ENCODE peak calls at places on chromosomes 11 and 22, in nine cellular contexts. One of them, this sample, is unnamed.
A peak's percentile ranks its signal among the peaks of the same experiment; 100 is the strongest.

GRCh38 chr22:23385301-23386244 is 194.5 kb downstream of the IGLL1 start:
- DNase-seq in HCT116: peak; percentile 61
- DNase-seq in colonic mucosa: peak; percentile 85
- DNase-seq in MM.1S: peak; percentile 78
- DNase-seq in AG09309: peak; percentile 23
- DNase-seq in coronary artery: peak; percentile 85
- DNase-seq in DND-41: peak; percentile 86
- DNase-seq in fibroblast of villous mesenchyme: peak; percentile 75
- DNase-seq in fibroblast of lung: peak; percentile 75
- DNase-seq in this sample: peak; percentile 61

GRCh38 chr11:78860720-78861422 is 286.2 kb upstream of the NARS2 start:
- DNase-seq in HCT116: no peak
- DNase-seq in colonic mucosa: no peak
- DNase-seq in MM.1S: peak; percentile 21
- DNase-seq in AG09309: no peak
- DNase-seq in coronary artery: no peak
- DNase-seq in DND-41: peak; percentile 27
- DNase-seq in fibroblast of villous mesenchyme: peak; percentile 28
- DNase-seq in fibroblast of lung: peak; percentile 44
- DNase-seq in this sample: peak; percentile 55

GRCh38 chr22:23969071-23969470 is 2.4 kb downstream of the DDTL start:
- DNase-seq in HCT116: no peak
- DNase-seq in colonic mucosa: no peak
- DNase-seq in MM.1S: no peak
- DNase-seq in AG09309: no peak
- DNase-seq in coronary artery: no peak
- DNase-seq in DND-41: no peak
- DNase-seq in fibroblast of villous mesenchyme: no peak
- DNase-seq in fibroblast of lung: no peak
- DNase-seq in this sample: no peak

GRCh38 chr11:107203656-107204055 is 185.4 kb upstream of the GUCY1A2 start:
- DNase-seq in HCT116: no peak
- DNase-seq in colonic mucosa: no peak
- DNase-seq in MM.1S: no peak
- DNase-seq in AG09309: no peak
- DNase-seq in coronary artery: no peak
- DNase-seq in DND-41: no peak
- DNase-seq in fibroblast of villous mesenchyme: no peak
- DNase-seq in fibroblast of lung: no peak
- DNase-seq in this sample: no peak

GRCh38 chr22:27116295-27116694 is 458.9 kb downstream of the MIAT start:
- DNase-seq in HCT116: no peak
- DNase-seq in colonic mucosa: no peak
- DNase-seq in MM.1S: no peak
- DNase-seq in AG09309: no peak
- DNase-seq in coronary artery: peak; percentile 54
- DNase-seq in DND-41: no peak
- DNase-seq in fibroblast of villous mesenchyme: no peak
- DNase-seq in fibroblast of lung: no peak
- DNase-seq in this sample: no peak

GRCh38 chr22:36480941-36481392 is 473 bp downstream of the TXN2 start:
- DNase-seq in HCT116: no peak
- DNase-seq in colonic mucosa: no peak
- DNase-seq in MM.1S: no peak
- DNase-seq in AG09309: no peak
- DNase-seq in coronary artery: no peak
- DNase-seq in DND-41: no peak
- DNase-seq in fibroblast of villous mesenchyme: no peak
- DNase-seq in fibroblast of lung: no peak
- DNase-seq in this sample: no peak

GRCh38 chr11:121595717-121596156 is 143.0 kb upstream of the SORL1-AS1 start:
- DNase-seq in HCT116: peak; percentile 27
- DNase-seq in colonic mucosa: no peak
- DNase-seq in MM.1S: no peak
- DNase-seq in AG09309: peak; percentile 100
- DNase-seq in coronary artery: no peak
- DNase-seq in DND-41: no peak
- DNase-seq in fibroblast of villous mesenchyme: peak; percentile 99
- DNase-seq in fibroblast of lung: peak; percentile 100
- DNase-seq in this sample: peak; percentile 98

GRCh38 chr11:95092549-95093324 is 3.1 kb downstream of the ENDOD1 start:
- DNase-seq in HCT116: no peak
- DNase-seq in colonic mucosa: peak; percentile 83
- DNase-seq in MM.1S: peak; percentile 35
- DNase-seq in AG09309: no peak
- DNase-seq in coronary artery: no peak
- DNase-seq in DND-41: no peak
- DNase-seq in fibroblast of villous mesenchyme: peak; percentile 80
- DNase-seq in fibroblast of lung: peak; percentile 69
- DNase-seq in this sample: peak; percentile 66

GRCh38 chr11:38315151-38315550 is 1717.1 kb upstream of the RAG2 start:
- DNase-seq in HCT116: no peak
- DNase-seq in colonic mucosa: no peak
- DNase-seq in MM.1S: no peak
- DNase-seq in AG09309: no peak
- DNase-seq in coronary artery: no peak
- DNase-seq in DND-41: no peak
- DNase-seq in fibroblast of villous mesenchyme: peak; percentile 17
- DNase-seq in fibroblast of lung: no peak
- DNase-seq in this sample: no peak

GRCh38 chr22:44890416-44891292 is 119.2 kb downstream of the PHF21B start:
- DNase-seq in HCT116: no peak
- DNase-seq in colonic mucosa: no peak
- DNase-seq in MM.1S: no peak
- DNase-seq in AG09309: no peak
- DNase-seq in coronary artery: peak; percentile 57
- DNase-seq in DND-41: no peak
- DNase-seq in fibroblast of villous mesenchyme: no peak
- DNase-seq in fibroblast of lung: no peak
- DNase-seq in this sample: no peak

GRCh38 chr11:130085671-130086070 is 16.0 kb downstream of the APLP2 start:
- DNase-seq in HCT116: no peak
- DNase-seq in colonic mucosa: no peak
- DNase-seq in MM.1S: no peak
- DNase-seq in AG09309: no peak
- DNase-seq in coronary artery: no peak
- DNase-seq in DND-41: no peak
- DNase-seq in fibroblast of villous mesenchyme: no peak
- DNase-seq in fibroblast of lung: no peak
- DNase-seq in this sample: no peak

GRCh38 chr11:81444306-81444705 is 1289.4 kb downstream of the FAM181B start:
- DNase-seq in HCT116: no peak
- DNase-seq in colonic mucosa: no peak
- DNase-seq in MM.1S: peak; percentile 53
- DNase-seq in AG09309: no peak
- DNase-seq in coronary artery: no peak
- DNase-seq in DND-41: no peak
- DNase-seq in fibroblast of villous mesenchyme: no peak
- DNase-seq in fibroblast of lung: no peak
- DNase-seq in this sample: no peak

GRCh38 chr11:122681731-122682130 is 26.2 kb downstream of the UBASH3B start:
- DNase-seq in HCT116: no peak
- DNase-seq in colonic mucosa: no peak
- DNase-seq in MM.1S: no peak
- DNase-seq in AG09309: no peak
- DNase-seq in coronary artery: no peak
- DNase-seq in DND-41: no peak
- DNase-seq in fibroblast of villous mesenchyme: no peak
- DNase-seq in fibroblast of lung: no peak
- DNase-seq in this sample: no peak

GRCh38 chr22:40898850-40899357 is 37.0 kb upstream of the DNAJB7 start:
- DNase-seq in HCT116: peak; percentile 23
- DNase-seq in colonic mucosa: no peak
- DNase-seq in MM.1S: peak; percentile 75
- DNase-seq in AG09309: peak; percentile 33
- DNase-seq in coronary artery: no peak
- DNase-seq in DND-41: no peak
- DNase-seq in fibroblast of villous mesenchyme: peak; percentile 76
- DNase-seq in fibroblast of lung: peak; percentile 78
- DNase-seq in this sample: peak; percentile 42

GRCh38 chr11:92045325-92045724 is 179.3 kb upstream of the FAT3 start:
- DNase-seq in HCT116: no peak
- DNase-seq in colonic mucosa: no peak
- DNase-seq in MM.1S: no peak
- DNase-seq in AG09309: no peak
- DNase-seq in coronary artery: no peak
- DNase-seq in DND-41: no peak
- DNase-seq in fibroblast of villous mesenchyme: no peak
- DNase-seq in fibroblast of lung: no peak
- DNase-seq in this sample: no peak

GRCh38 chr11:134340354-134340964 is 8.7 kb downstream of the GLB1L2 start:
- DNase-seq in HCT116: no peak
- DNase-seq in colonic mucosa: peak; percentile 65
- DNase-seq in MM.1S: no peak
- DNase-seq in AG09309: no peak
- DNase-seq in coronary artery: no peak
- DNase-seq in DND-41: no peak
- DNase-seq in fibroblast of villous mesenchyme: no peak
- DNase-seq in fibroblast of lung: no peak
- DNase-seq in this sample: no peak

GRCh38 chr11:134374891-134375550 is 37.0 kb downstream of the B3GAT1 start:
- DNase-seq in HCT116: no peak
- DNase-seq in colonic mucosa: no peak
- DNase-seq in MM.1S: no peak
- DNase-seq in AG09309: no peak
- DNase-seq in coronary artery: no peak
- DNase-seq in DND-41: no peak
- DNase-seq in fibroblast of villous mesenchyme: no peak
- DNase-seq in fibroblast of lung: no peak
- DNase-seq in this sample: no peak

GRCh38 chr11:21229224-21229623 is 559.8 kb downstream of the NELL1 start:
- DNase-seq in HCT116: no peak
- DNase-seq in colonic mucosa: no peak
- DNase-seq in MM.1S: no peak
- DNase-seq in AG09309: no peak
- DNase-seq in coronary artery: no peak
- DNase-seq in DND-41: no peak
- DNase-seq in fibroblast of villous mesenchyme: no peak
- DNase-seq in fibroblast of lung: no peak
- DNase-seq in this sample: no peak

GRCh38 chr22:18024276-18024939 is at the start of gene MICAL3:
- DNase-seq in HCT116: peak; percentile 34
- DNase-seq in colonic mucosa: peak; percentile 68
- DNase-seq in MM.1S: peak; percentile 80
- DNase-seq in AG09309: no peak
- DNase-seq in coronary artery: no peak
- DNase-seq in DND-41: peak; percentile 64
- DNase-seq in fibroblast of villous mesenchyme: peak; percentile 67
- DNase-seq in fibroblast of lung: peak; percentile 65
- DNase-seq in this sample: peak; percentile 68

GRCh38 chr22:29719894-29720645 is at the start of gene CABP7:
- DNase-seq in HCT116: no peak
- DNase-seq in colonic mucosa: no peak
- DNase-seq in MM.1S: no peak
- DNase-seq in AG09309: no peak
- DNase-seq in coronary artery: no peak
- DNase-seq in DND-41: no peak
- DNase-seq in fibroblast of villous mesenchyme: no peak
- DNase-seq in fibroblast of lung: no peak
- DNase-seq in this sample: peak; percentile 34
- TF ChIP-seq CTCF in HCT116: no peak
- TF ChIP-seq CTCF in colonic mucosa: no peak
- TF ChIP-seq CTCF in MM.1S: no peak
- TF ChIP-seq CTCF in AG09309: no peak
- TF ChIP-seq CTCF in coronary artery: no peak
- TF ChIP-seq CTCF in DND-41: no peak
- TF ChIP-seq CTCF in fibroblast of villous mesenchyme: no peak
- TF ChIP-seq CTCF in fibroblast of lung: no peak
- TF ChIP-seq CTCF in this sample: no peak

DNA sequence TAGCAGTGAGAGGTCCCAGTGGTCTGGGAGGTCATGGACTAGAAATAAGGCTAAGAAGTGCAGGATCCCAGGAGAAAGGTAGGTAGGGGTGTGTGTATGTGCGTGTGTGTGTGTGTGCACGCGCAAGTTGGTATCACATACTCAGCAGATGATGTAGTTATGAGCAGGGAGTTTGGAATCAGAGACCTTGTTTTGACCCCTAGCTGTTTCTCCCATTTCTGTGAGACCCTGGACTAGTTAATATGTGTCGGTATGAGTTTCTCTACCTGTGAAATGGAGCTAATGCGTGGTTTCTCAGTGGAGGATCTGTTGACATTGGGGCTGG is 1.3 kb downstream of the SERPING1 start:
- DNase-seq in HCT116: no peak
- DNase-seq in colonic mucosa: no peak
- DNase-seq in MM.1S: no peak
- DNase-seq in AG09309: no peak
- DNase-seq in coronary artery: no peak
- DNase-seq in DND-41: no peak
- DNase-seq in fibroblast of villous mesenchyme: peak; percentile 36
- DNase-seq in fibroblast of lung: peak; percentile 51
- DNase-seq in this sample: peak; percentile 29
- H3K4me3 ChIP-seq in HCT116: no peak overlapping the region
- H3K4me3 ChIP-seq in colonic mucosa: peak overlapping the region; percentile 23
- H3K4me3 ChIP-seq in MM.1S: no peak overlapping the region
- H3K4me3 ChIP-seq in AG09309: no peak overlapping the region
- H3K4me3 ChIP-seq in coronary artery: peak overlapping the region; percentile 90
- H3K4me3 ChIP-seq in DND-41: no peak overlapping the region
- H3K4me3 ChIP-seq in fibroblast of villous mesenchyme: peak overlapping the region; percentile 61
- H3K4me3 ChIP-seq in fibroblast of lung: peak overlapping the region; percentile 50
- H3K4me3 ChIP-seq in this sample: peak overlapping the region; percentile 43

GRCh38 chr22:30427871-30428270 is 2.3 kb downstream of the MTFP1 start:
- DNase-seq in HCT116: no peak
- DNase-seq in colonic mucosa: no peak
- DNase-seq in MM.1S: no peak
- DNase-seq in AG09309: no peak
- DNase-seq in coronary artery: no peak
- DNase-seq in DND-41: no peak
- DNase-seq in fibroblast of villous mesenchyme: no peak
- DNase-seq in fibroblast of lung: no peak
- DNase-seq in this sample: no peak
- TF ChIP-seq CTCF in HCT116: no peak
- TF ChIP-seq CTCF in colonic mucosa: no peak
- TF ChIP-seq CTCF in MM.1S: no peak
- TF ChIP-seq CTCF in AG09309: no peak
- TF ChIP-seq CTCF in coronary artery: no peak
- TF ChIP-seq CTCF in DND-41: no peak
- TF ChIP-seq CTCF in fibroblast of villous mesenchyme: no peak
- TF ChIP-seq CTCF in fibroblast of lung: no peak
- TF ChIP-seq CTCF in this sample: no peak

DNA sequence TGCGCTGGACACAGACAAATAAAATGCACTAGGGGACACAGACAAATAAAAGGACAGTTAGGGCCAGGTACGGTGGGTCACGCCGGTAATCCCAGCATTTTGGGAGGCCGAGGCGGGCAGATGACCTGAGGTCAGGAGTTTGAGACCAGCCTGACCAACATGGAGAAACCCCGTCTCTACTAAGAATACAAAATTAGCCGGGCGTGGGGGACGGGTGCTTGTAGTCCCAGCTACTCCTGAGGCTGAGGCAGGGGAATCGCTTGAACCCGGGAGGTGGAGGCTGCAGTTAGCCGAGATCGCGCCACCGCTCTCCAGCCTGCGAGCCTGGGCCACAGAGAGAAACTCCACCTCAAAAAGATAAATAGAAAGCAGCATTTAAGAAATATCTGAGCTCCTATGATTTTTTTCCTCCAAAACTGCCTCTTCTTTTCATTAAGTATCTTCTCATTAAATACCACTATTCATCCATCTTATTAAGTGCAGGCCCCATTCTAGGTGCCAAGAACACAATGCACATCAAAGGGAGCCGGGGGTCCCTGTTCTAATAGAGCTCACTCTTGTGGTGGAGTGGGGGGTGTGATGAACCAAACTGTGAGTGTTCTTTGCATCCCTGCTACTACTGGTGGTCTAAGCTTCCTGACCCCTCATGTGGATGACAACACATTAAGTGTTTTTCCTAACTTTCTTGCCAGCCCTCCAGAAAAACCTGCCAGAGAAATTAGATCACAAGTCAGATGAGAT is 766 bp upstream of the ZNHIT2 start:
- DNase-seq in HCT116: no peak
- DNase-seq in colonic mucosa: no peak
- DNase-seq in MM.1S: no peak
- DNase-seq in AG09309: no peak
- DNase-seq in coronary artery: no peak
- DNase-seq in DND-41: no peak
- DNase-seq in fibroblast of villous mesenchyme: no peak
- DNase-seq in fibroblast of lung: no peak
- DNase-seq in this sample: no peak
- H3K4me3 ChIP-seq in HCT116: no peak overlapping the region
- H3K4me3 ChIP-seq in colonic mucosa: no peak overlapping the region
- H3K4me3 ChIP-seq in MM.1S: no peak overlapping the region
- H3K4me3 ChIP-seq in AG09309: no peak overlapping the region
- H3K4me3 ChIP-seq in coronary artery: no peak overlapping the region
- H3K4me3 ChIP-seq in DND-41: no peak overlapping the region
- H3K4me3 ChIP-seq in fibroblast of villous mesenchyme: no peak overlapping the region
- H3K4me3 ChIP-seq in fibroblast of lung: no peak overlapping the region
- H3K4me3 ChIP-seq in this sample: no peak overlapping the region